ENCODE peak calls at places on chromosomes 4 and X, in ten cellular contexts. E is activated CD4-positive, alpha-beta T cell treated with anti-CD3 and anti-CD28 coated beads for 36 hours; T is GM23248; P is A549; Q is fibroblast of mammary gland; O is activated B cell treated with CpG ODN at 0.5 μM for 24 hours; D is head of caudate nucleus; Z is right cardiac atrium; S is hippocampal formation; B is foreskin fibroblast. R is an unnamed sample.

GRCh38 chrX:129663171-129663570 is 8.4 kb upstream of the APLN start:
- DNase-seq in E (no peak), T (no peak), P (no peak), Q (peak), O (no peak), D (no peak), Z (no peak), S (no peak), B (no peak), R (peak)

GRCh38 chrX:68868316-68868715 is 39.5 kb downstream of the EFNB1 start:
- DNase-seq in E (no peak), T (no peak), P (no peak), Q (no peak), O (no peak), D (no peak), Z (no peak), S (no peak), B (no peak), R (no peak)

GRCh38 chrX:40145001-40145631 is 47.4 kb upstream of the BCOR start:
- DNase-seq in E (no peak), T (peak), P (no peak), Q (no peak), O (no peak), D (no peak), Z (peak), S (no peak), B (peak), R (no peak)

GRCh38 chrX:31036895-31037294 is 34.9 kb downstream of the FTHL17 start:
- DNase-seq in E (peak), T (peak), P (peak), Q (peak), O (no peak), D (peak), Z (no peak), S (no peak), B (peak), R (peak)

GRCh38 chrX:19576742-19577141 is 61.4 kb upstream of the MAP3K15 start:
- DNase-seq in E (no peak), T (peak), P (no peak), Q (peak), O (no peak), D (no peak), Z (no peak), S (no peak), B (no peak), R (peak)

GRCh38 chrX:13008851-13009250 is 33.9 kb downstream of the TMSB4X start:
- DNase-seq in E (no peak), T (no peak), P (no peak), Q (no peak), O (no peak), D (no peak), Z (no peak), S (no peak), B (no peak), R (no peak)

GRCh38 chr4:94472056-94472826 is 20.5 kb downstream of the PDLIM5 start:
- DNase-seq in E (no peak), T (peak), P (no peak), Q (peak), O (no peak), D (no peak), Z (no peak), S (no peak), B (peak), R (peak)

GRCh38 chr4:188218392-188218791 is 79.2 kb downstream of the TRIML1 start:
- DNase-seq in E (no peak), T (no peak), P (no peak), Q (no peak), O (no peak), D (no peak), Z (no peak), S (no peak), B (no peak), R (no peak)

GRCh38 chrX:13085533-13085932 is 41.1 kb upstream of the FAM9C start:
- DNase-seq in E (peak), T (no peak), P (no peak), Q (no peak), O (no peak), D (no peak), Z (no peak), S (no peak), B (no peak), R (no peak)

GRCh38 chrX:41982966-41983365 is 59.6 kb upstream of the CASK start:
- DNase-seq in E (no peak), T (no peak), P (no peak), Q (no peak), O (no peak), D (no peak), Z (no peak), S (no peak), B (no peak), R (no peak)

GRCh38 chr4:137524642-137525384 is 7.5 kb downstream of the PCDH18 start:
- DNase-seq in E (no peak), T (peak), P (no peak), Q (peak), O (no peak), D (no peak), Z (no peak), S (no peak), B (peak), R (peak)

GRCh38 chrX:153862369-153863250 is 23.4 kb downstream of the L1CAM start:
- DNase-seq in E (no peak), T (no peak), P (no peak), Q (no peak), O (no peak), D (no peak), Z (no peak), S (no peak), B (no peak), R (no peak)

GRCh38 chr4:13349096-13349495 is 135.0 kb downstream of the RAB28 start:
- DNase-seq in E (no peak), T (peak), P (no peak), Q (peak), O (no peak), D (no peak), Z (no peak), S (no peak), B (peak), R (peak)

GRCh38 chr4:7738458-7739076 is 201.1 kb downstream of the AFAP1 start:
- DNase-seq in E (no peak), T (no peak), P (no peak), Q (no peak), O (no peak), D (no peak), Z (peak), S (no peak), B (no peak), R (no peak)

GRCh38 chrX:10189317-10190268 is 32.8 kb downstream of the CLCN4 start:
- DNase-seq in E (peak), T (peak), P (peak), Q (peak), O (peak), D (peak), Z (peak), S (peak), B (peak), R (peak)

GRCh38 chrX:3184176-3184930 is 143.1 kb downstream of the ARSF start:
- DNase-seq in E (no peak), T (peak), P (no peak), Q (peak), O (no peak), D (no peak), Z (no peak), S (no peak), B (peak), R (peak)

GRCh38 chr4:16627999-16628398 is 270.4 kb downstream of the LDB2 start:
- DNase-seq in E (no peak), T (peak), P (no peak), Q (peak), O (no peak), D (no peak), Z (no peak), S (no peak), B (peak), R (peak)

GRCh38 chr4:6893449-6894085 is 16.1 kb upstream of the TBC1D14 start:
- DNase-seq in E (no peak), T (peak), P (peak), Q (no peak), O (no peak), D (no peak), Z (no peak), S (no peak), B (peak), R (peak)

GRCh38 chr4:138981930-138982390 is 33.6 kb upstream of the NOCT start:
- DNase-seq in E (no peak), T (peak), P (no peak), Q (peak), O (no peak), D (peak), Z (no peak), S (no peak), B (peak), R (peak)

GRCh38 chrX:19747672-19748610 is 139.5 kb downstream of the SH3KBP1 start:
- DNase-seq in E (peak), T (no peak), P (no peak), Q (no peak), O (peak), D (no peak), Z (no peak), S (no peak), B (no peak), R (no peak)

GRCh38 chrX:103687073-103687695 is 685 bp upstream of the MORF4L2 start:
- DNase-seq in E (peak), T (peak), P (peak), Q (no peak), O (peak), D (peak), Z (peak), S (peak), B (peak), R (no peak)

GRCh38 chr4:60865238-60865637 is 334.9 kb upstream of the ADGRL3 start:
- DNase-seq in E (no peak), T (no peak), P (no peak), Q (no peak), O (no peak), D (peak), Z (no peak), S (no peak), B (no peak), R (no peak)

GRCh38 chrX:134484039-134484438 is 24.1 kb downstream of the HPRT1 start:
- DNase-seq in E (no peak), T (peak), P (peak), Q (peak), O (no peak), D (no peak), Z (no peak), S (no peak), B (peak), R (peak)

GRCh38 chr4:113635739-113636437 is 125.7 kb downstream of the CAMK2D start:
- DNase-seq in E (no peak), T (no peak), P (no peak), Q (peak), O (no peak), D (no peak), Z (no peak), S (no peak), B (peak), R (peak)

GRCh38 chr4:180434131-180434895 is 1808.9 kb upstream of the TENM3 start:
- DNase-seq in E (no peak), T (no peak), P (no peak), Q (no peak), O (no peak), D (no peak), Z (no peak), S (no peak), B (no peak), R (no peak)